ENCODE peak calls at places on chromosomes 7 and 10, in nine cellular contexts. X, M, E, N, R, G, I, W and C are unnamed samples.

GRCh38 chr10:34994565-34995142 is 95.5 kb downstream of the CUL2 start:
- DNase-seq in I (peak), R (peak), M (peak), N (peak), W (peak), E (peak), X (peak), G (peak), C (peak)

GRCh38 chr10:34666008-34666700 is 148.9 kb downstream of the PARD3 start:
- DNase-seq in X (peak), M (peak), W (peak), N (peak), I (peak), R (peak), E (no peak), G (peak), C (no peak)

GRCh38 chr7:111982133-111982532 is 224.1 kb downstream of the DOCK4 start:
- DNase-seq in M (peak), X (no peak), R (peak), N (no peak), I (no peak), G (no peak), E (no peak), W (no peak), C (no peak)

GRCh38 chr7:22561356-22561755 is 61.4 kb upstream of the STEAP1B start:
- DNase-seq in N (no peak), M (peak), X (peak), G (peak), W (peak), R (peak), I (no peak), E (no peak), C (peak)

GRCh38 chr10:51501396-51501795 is 198.0 kb downstream of the CSTF2T start:
- DNase-seq in E (no peak), X (no peak), W (no peak), N (no peak), G (no peak), R (no peak), M (no peak), I (no peak), C (no peak)

GRCh38 chr10:72089618-72090017 is 1.3 kb upstream of the SPOCK2 start:
- DNase-seq in M (no peak), X (no peak), N (no peak), I (no peak), W (no peak), E (no peak), R (no peak), G (no peak), C (no peak)

GRCh38 chr7:51316262-51316665 is 345 bp downstream of the COBL start:
- DNase-seq in G (peak), E (no peak), N (peak), X (peak), R (no peak), M (peak), I (no peak), W (peak), C (no peak)

GRCh38 chr7:115097175-115097671 is 175.3 kb downstream of the MDFIC start:
- DNase-seq in G (no peak), M (peak), R (peak), I (no peak), X (no peak), E (no peak), W (peak), N (no peak), C (no peak)

GRCh38 chr7:45691155-45691656 is 117.0 kb downstream of the ADCY1 start:
- DNase-seq in E (no peak), G (peak), X (no peak), W (peak), N (no peak), M (no peak), R (no peak), I (no peak), C (no peak)

GRCh38 chr7:142513221-142513955 is 235.9 kb upstream of the PRSS1 start:
- DNase-seq in I (no peak), N (no peak), M (no peak), G (no peak), R (no peak), E (no peak), X (peak), W (no peak), C (no peak)

GRCh38 chr10:4051011-4051407 is 266.0 kb upstream of the KLF6 start:
- DNase-seq in W (peak), G (no peak), I (no peak), E (no peak), X (no peak), M (no peak), R (no peak), N (no peak), C (no peak)

GRCh38 chr10:70461397-70462348 is 16.9 kb upstream of the PALD1 start:
- DNase-seq in R (no peak), M (peak), W (peak), E (no peak), X (peak), I (no peak), N (peak), G (peak), C (peak)

GRCh38 chr10:63901228-63901627 is 380.0 kb downstream of the REEP3 start:
- DNase-seq in W (no peak), R (no peak), G (no peak), N (no peak), X (no peak), E (no peak), M (peak), I (no peak), C (no peak)

GRCh38 chr7:149292101-149292823 is 30.3 kb downstream of the ZNF783 start:
- DNase-seq in G (no peak), W (no peak), I (no peak), M (no peak), R (no peak), N (no peak), E (no peak), X (no peak), C (no peak)

GRCh38 chr10:14554843-14555205 is 219.9 kb downstream of the FAM107B start:
- DNase-seq in G (no peak), R (no peak), N (no peak), I (no peak), M (peak), X (no peak), E (no peak), W (peak), C (no peak)

GRCh38 chr10:15427836-15428414 is 56.8 kb upstream of the FAM171A1 start:
- DNase-seq in G (no peak), E (no peak), M (peak), I (no peak), R (no peak), W (peak), N (peak), X (no peak), C (no peak)

GRCh38 chr7:71630521-71630920 is 498.6 kb downstream of the GALNT17 start:
- DNase-seq in M (no peak), W (no peak), I (no peak), G (no peak), E (no peak), R (no peak), N (no peak), X (no peak), C (no peak)

GRCh38 chr7:100490483-100491191 is 6.9 kb downstream of the NYAP1 start:
- DNase-seq in E (no peak), X (no peak), G (no peak), R (no peak), M (no peak), W (no peak), N (no peak), I (no peak), C (no peak)

GRCh38 chr10:6722616-6723004 is 142.5 kb upstream of the PRKCQ start:
- DNase-seq in E (no peak), G (no peak), N (no peak), X (no peak), W (peak), I (no peak), R (no peak), M (no peak), C (no peak)

GRCh38 chr7:118478931-118479330 is 254.4 kb downstream of the ANKRD7 start:
- DNase-seq in M (no peak), X (no peak), E (no peak), I (no peak), W (no peak), N (no peak), G (no peak), R (no peak), C (no peak)

GRCh38 chr7:46774515-46774914 is 807.4 kb downstream of the TNS3 start:
- DNase-seq in W (no peak), G (no peak), X (no peak), M (no peak), I (no peak), N (no peak), R (no peak), E (no peak), C (no peak)

GRCh38 chr10:12348341-12348869 is 942 bp upstream of the CAMK1D start:
- DNase-seq in I (no peak), R (no peak), G (no peak), W (no peak), N (no peak), E (no peak), M (no peak), X (no peak), C (no peak)

GRCh38 chr10:49562893-49563292 is 24.0 kb upstream of the ERCC6 start:
- DNase-seq in N (no peak), G (no peak), X (no peak), R (no peak), W (no peak), E (no peak), M (peak), I (no peak), C (no peak)

GRCh38 chr10:101817542-101818118 is 614 bp downstream of the OGA start:
- DNase-seq in X (peak), G (peak), R (peak), N (no peak), E (no peak), W (peak), M (peak), I (peak), C (no peak)

GRCh38 chr7:156128496-156128895 is 316.2 kb upstream of the SHH start:
- DNase-seq in G (no peak), E (no peak), N (no peak), M (no peak), W (no peak), R (no peak), I (no peak), X (no peak), C (no peak)

GRCh38 chr7:93902777-93903423 is 3.5 kb upstream of the GNGT1 start:
- DNase-seq in G (no peak), R (no peak), M (peak), X (peak), E (no peak), I (no peak), N (peak), W (peak), C (no peak)

GRCh38 chr7:47539398-47540052 is 42.4 kb downstream of the TNS3 start:
- DNase-seq in X (no peak), I (no peak), G (no peak), R (no peak), W (peak), M (no peak), N (no peak), E (no peak), C (no peak)

GRCh38 chr7:113087278-113087998 is 811 bp upstream of the GPR85 start:
- DNase-seq in E (no peak), M (peak), W (peak), N (no peak), X (peak), R (peak), G (no peak), I (no peak), C (no peak)

GRCh38 chr10:118729641-118730258 is 25.0 kb downstream of the CACUL1 start:
- DNase-seq in W (peak), R (no peak), X (no peak), I (peak), G (no peak), M (no peak), E (no peak), N (no peak), C (no peak)

GRCh38 chr7:144391823-144392255 is 11.7 kb downstream of the NOBOX start:
- DNase-seq in W (peak), I (no peak), R (no peak), M (peak), X (no peak), N (peak), E (no peak), G (no peak), C (no peak)

GRCh38 chr7:94145602-94146001 is 141.4 kb upstream of the BET1 start:
- DNase-seq in I (no peak), M (no peak), W (no peak), E (no peak), N (no peak), R (no peak), G (no peak), X (no peak), C (no peak)

GRCh38 chr10:124349231-124349992 is 69.3 kb downstream of the OAT start:
- DNase-seq in W (no peak), N (no peak), G (no peak), R (no peak), X (no peak), I (no peak), E (no peak), M (no peak), C (no peak)

GRCh38 chr10:37831495-37832333 is 25.7 kb downstream of the ZNF248 start:
- DNase-seq in N (no peak), E (no peak), W (no peak), M (peak), I (no peak), X (no peak), R (no peak), G (no peak), C (no peak)

GRCh38 chr10:35011771-35012191 is 78.4 kb downstream of the CUL2 start:
- DNase-seq in I (no peak), E (no peak), M (peak), R (no peak), G (no peak), N (no peak), X (no peak), W (peak), C (no peak)

GRCh38 chr10:1573981-1574380 is 163.3 kb downstream of the ADARB2 start:
- DNase-seq in R (no peak), I (no peak), W (no peak), G (no peak), E (no peak), N (no peak), X (no peak), M (no peak), C (no peak)

GRCh38 chr10:11849908-11850307 is 26.8 kb downstream of the PROSER2 start:
- DNase-seq in I (no peak), E (no peak), G (no peak), W (no peak), N (no peak), X (no peak), R (no peak), M (no peak), C (no peak)

GRCh38 chr10:118870467-118871243 is 115.9 kb upstream of the CACUL1 start:
- DNase-seq in G (peak), X (peak), E (no peak), M (peak), I (no peak), W (peak), R (peak), N (no peak), C (no peak)

GRCh38 chr10:46298346-46299266 is 11.8 kb downstream of the ANTXRL start:
- DNase-seq in N (no peak), E (no peak), G (no peak), W (no peak), X (no peak), M (no peak), R (no peak), I (no peak), C (no peak)

GRCh38 chr10:73891585-73891984 is 17.2 kb upstream of the CAMK2G start:
- DNase-seq in W (no peak), M (peak), X (no peak), R (no peak), G (no peak), I (no peak), N (no peak), E (no peak), C (no peak)